ENCODE peak calls at places on chromosomes 5 and 9, in nine cellular contexts. D is T-cell; G is activated CD4-positive, alpha-beta T cell treated with anti-CD3 and anti-CD28 coated beads, Interleukin-2, amount 50 U/mL, for 1 hour; A is naive B cell; K is T-helper 9 cell; U is AG10803; F is glomerular endothelial cell; C is M059J; E is ovary. Y is an unnamed sample.

GRCh38 chr9:4879098-4879497 is 86.4 kb downstream of the RCL1 start:
- DNase-seq in D (no peak), G (no peak), A (no peak), K (no peak), U (no peak), F (no peak), C (no peak), E (no peak), Y (no peak)

GRCh38 chr9:113581865-113582697 is 118.6 kb downstream of the RGS3 start:
- DNase-seq in D (peak; percentile 82), G (peak; percentile 66), A (peak; percentile 84), K (peak; percentile 52), U (peak; percentile 83), F (no peak), C (no peak), E (peak; percentile 74), Y (peak; percentile 90)

GRCh38 chr5:40605295-40605958 is 74.3 kb upstream of the PTGER4 start:
- DNase-seq in D (no peak), G (no peak), A (no peak), K (no peak), U (peak; percentile 29), F (no peak), C (peak; percentile 72), E (no peak), Y (no peak)

GRCh38 chr5:22908129-22908528 is 55.0 kb upstream of the CDH12 start:
- DNase-seq in D (no peak), G (no peak), A (no peak), K (no peak), U (no peak), F (no peak), C (no peak), E (no peak), Y (no peak)

GRCh38 chr5:100479079-100479688 is 56.0 kb upstream of the FAM174A start:
- DNase-seq in D (no peak), G (no peak), A (peak; percentile 0), K (no peak), U (peak; percentile 1), F (peak; percentile 5), C (peak; percentile 39), E (no peak), Y (no peak)

GRCh38 chr9:34346873-34347799 is 17.8 kb downstream of the NUDT2 start:
- DNase-seq in D (no peak), G (no peak), A (no peak), K (no peak), U (no peak), F (no peak), C (no peak), E (no peak), Y (no peak)

GRCh38 chr9:3027260-3027659 is 183.4 kb upstream of the PUM3 start:
- DNase-seq in D (no peak), G (no peak), A (no peak), K (no peak), U (no peak), F (no peak), C (no peak), E (no peak), Y (no peak)

GRCh38 chr5:165781703-165782102 is 2276.3 kb downstream of the MAT2B start:
- DNase-seq in D (no peak), G (no peak), A (no peak), K (no peak), U (no peak), F (no peak), C (no peak), E (no peak), Y (no peak)

GRCh38 chr5:135476615-135477493 is 24.7 kb upstream of the TIFAB start:
- DNase-seq in D (peak; percentile 5), G (no peak), A (no peak), K (no peak), U (no peak), F (no peak), C (no peak), E (no peak), Y (no peak)

GRCh38 chr5:60332244-60333018 is 367.5 kb downstream of the DEPDC1B start:
- DNase-seq in D (no peak), G (no peak), A (no peak), K (no peak), U (peak; percentile 13), F (no peak), C (peak; percentile 75), E (no peak), Y (no peak)

GRCh38 chr5:26649000-26649399 is 389.4 kb downstream of the CDH9 start:
- DNase-seq in D (no peak), G (no peak), A (no peak), K (no peak), U (no peak), F (no peak), C (no peak), E (no peak), Y (no peak)

GRCh38 chr9:93268551-93269314 is 84.8 kb downstream of the WNK2 start:
- DNase-seq in D (peak; percentile 70), G (peak; percentile 46), A (peak; percentile 59), K (no peak), U (no peak), F (no peak), C (no peak), E (no peak), Y (peak; percentile 44)

GRCh38 chr9:26656003-26656940 is 236.3 kb downstream of the CAAP1 start:
- DNase-seq in D (no peak), G (no peak), A (no peak), K (no peak), U (peak; percentile 25), F (no peak), C (peak; percentile 51), E (no peak), Y (no peak)

GRCh38 chr5:143428738-143429420 is 25.4 kb upstream of the NR3C1 start:
- DNase-seq in D (no peak), G (no peak), A (no peak), K (no peak), U (peak; percentile 38), F (no peak), C (no peak), E (no peak), Y (no peak)

GRCh38 chr9:70080481-70081119 is 37.0 kb downstream of the MAMDC2 start:
- DNase-seq in D (no peak), G (no peak), A (no peak), K (no peak), U (peak; percentile 64), F (no peak), C (peak; percentile 96), E (peak; percentile 64), Y (no peak)

GRCh38 chr9:89304479-89305188 is 6.4 kb upstream of the CKS2 start:
- DNase-seq in D (no peak), G (no peak), A (no peak), K (no peak), U (no peak), F (no peak), C (no peak), E (no peak), Y (no peak)

GRCh38 chr5:95644351-95645042 is 2.1 kb upstream of the RFESD start:
- DNase-seq in D (no peak), G (peak; percentile 26), A (peak; percentile 46), K (no peak), U (peak; percentile 57), F (no peak), C (peak; percentile 72), E (peak; percentile 62), Y (no peak)

GRCh38 chr9:93589688-93590087 is 13.3 kb downstream of the PHF2 start:
- DNase-seq in D (no peak), G (no peak), A (no peak), K (no peak), U (peak; percentile 55), F (no peak), C (no peak), E (peak; percentile 15), Y (peak; percentile 30)

GRCh38 chr9:126586236-126586635 is 27.5 kb upstream of the LMX1B start:
- DNase-seq in D (no peak), G (no peak), A (no peak), K (no peak), U (no peak), F (no peak), C (no peak), E (no peak), Y (no peak)

GRCh38 chr5:113433862-113434612 is 752 bp downstream of the TSSK1B start:
- DNase-seq in D (no peak), G (no peak), A (no peak), K (no peak), U (no peak), F (no peak), C (no peak), E (no peak), Y (no peak)

GRCh38 chr9:116687762-116688160 is 656 bp downstream of the TRIM32 start:
- DNase-seq in D (no peak), G (no peak), A (no peak), K (no peak), U (no peak), F (no peak), C (no peak), E (no peak), Y (no peak)

GRCh38 chr9:119771336-119771735 is 402.1 kb upstream of the BRINP1 start:
- DNase-seq in D (no peak), G (no peak), A (no peak), K (no peak), U (no peak), F (no peak), C (no peak), E (no peak), Y (no peak)

GRCh38 chr5:6158974-6159863 is 219.1 kb downstream of the MED10 start:
- DNase-seq in D (no peak), G (no peak), A (no peak), K (no peak), U (peak; percentile 93), F (no peak), C (peak; percentile 57), E (no peak), Y (no peak)